ENCODE peak calls at places on chromosomes 5 and 9, in seven cellular contexts. U is PC-3, W is lung, X is heart left ventricle, C is OCI-LY7, J is uterus, T is colonic mucosa. P is an unnamed sample.

GRCh38 chr5:171820561-171820960 is 34.9 kb downstream of the SMIM23 start:
- DNase-seq in U (no peak), W (no peak), X (no peak), C (no peak), J (no peak), T (no peak), P (no peak)

GRCh38 chr9:136511144-136511669 is 28.4 kb upstream of the SEC16A start:
- DNase-seq in U (no peak), W (no peak), X (no peak), C (no peak), J (no peak), T (no peak), P (no peak)

GRCh38 chr9:27497883-27498553 is 26.1 kb upstream of the IFNK start:
- DNase-seq in U (no peak), W (no peak), X (no peak), C (no peak), J (no peak), T (no peak), P (no peak)

GRCh38 chr5:91499943-91500531 is 116.9 kb upstream of the ARRDC3 start:
- DNase-seq in U (peak; percentile 82), W (no peak), X (no peak), C (peak; percentile 47), J (no peak), T (no peak), P (no peak)

GRCh38 chr5:153926201-153926600 is 112.5 kb downstream of the FAM114A2 start:
- DNase-seq in U (no peak), W (no peak), X (no peak), C (no peak), J (no peak), T (no peak), P (no peak)

GRCh38 chr5:3411363-3411762 is 184.3 kb upstream of the IRX1 start:
- DNase-seq in U (no peak), W (no peak), X (no peak), C (no peak), J (no peak), T (no peak), P (no peak)

GRCh38 chr9:93207326-93207814 is 23.4 kb downstream of the WNK2 start:
- DNase-seq in U (no peak), W (no peak), X (peak; percentile 73), C (no peak), J (peak; percentile 68), T (no peak), P (peak; percentile 87)

GRCh38 chr5:443239-444151 is 519 bp downstream of the EXOC3 start:
- DNase-seq in U (no peak), W (no peak), X (no peak), C (peak; percentile 52), J (no peak), T (peak; percentile 34), P (peak; percentile 66)

GRCh38 chr5:31121224-31121623 is 72.3 kb upstream of the CDH6 start:
- DNase-seq in U (no peak), W (no peak), X (no peak), C (no peak), J (no peak), T (no peak), P (no peak)

GRCh38 chr5:150124596-150124995 is 31.0 kb downstream of the PDGFRB start:
- DNase-seq in U (no peak), W (no peak), X (no peak), C (no peak), J (no peak), T (no peak), P (no peak)

GRCh38 chr9:107789001-107789710 is 299.6 kb upstream of the KLF4 start:
- DNase-seq in U (no peak), W (no peak), X (no peak), C (no peak), J (no peak), T (no peak), P (no peak)

GRCh38 chr9:107786561-107786960 is 297.0 kb upstream of the KLF4 start:
- DNase-seq in U (no peak), W (no peak), X (no peak), C (no peak), J (no peak), T (no peak), P (no peak)

GRCh38 chr9:107782789-107783188 is 293.2 kb upstream of the KLF4 start:
- DNase-seq in U (no peak), W (no peak), X (no peak), C (no peak), J (no peak), T (no peak), P (no peak)

GRCh38 chr9:107782381-107782780 is 292.8 kb upstream of the KLF4 start:
- DNase-seq in U (no peak), W (no peak), X (no peak), C (no peak), J (no peak), T (no peak), P (no peak)

DNA sequence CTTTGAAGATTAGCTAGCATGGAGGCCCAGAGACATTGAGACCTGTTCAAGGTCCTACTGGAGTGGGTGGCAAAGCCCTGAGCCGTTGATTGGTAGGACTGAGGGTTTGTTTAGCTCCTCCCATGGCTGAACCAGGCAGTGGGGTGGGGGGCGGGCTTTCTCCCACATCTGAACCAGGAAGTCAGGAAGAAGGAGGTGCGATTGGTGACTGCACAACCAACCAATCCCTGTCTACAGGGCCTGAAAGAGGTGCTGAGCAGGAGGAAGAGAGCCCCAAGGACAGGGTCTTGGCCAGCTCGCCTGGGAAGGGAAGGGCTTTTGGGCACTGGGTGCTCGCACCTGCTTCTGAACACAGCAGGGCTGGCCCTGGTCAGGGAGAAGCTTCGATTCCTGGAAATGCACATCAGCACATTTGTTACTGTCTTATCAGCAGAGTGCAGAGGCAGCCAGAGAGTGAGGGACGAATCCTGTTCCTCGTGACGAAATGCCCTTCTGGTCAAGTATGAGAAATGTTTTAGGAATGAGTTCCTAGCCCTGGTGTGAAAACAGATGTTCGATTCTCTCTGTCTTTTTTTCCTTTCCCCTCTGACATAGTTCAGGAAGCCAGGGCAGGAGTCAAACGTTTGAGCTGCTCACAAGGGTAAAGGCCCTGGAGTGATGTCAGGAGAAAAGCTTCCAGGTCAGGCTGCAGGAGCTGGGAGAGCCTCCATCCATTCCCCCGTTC is 294.8 kb upstream of the KLF4 start:
- DNase-seq in U (no peak), W (peak; percentile 32), X (peak; percentile 39), C (no peak), J (peak; percentile 21), T (no peak), P (peak; percentile 72)
- H3K27ac ChIP-seq in U (no peak overlapping the region), W (no peak overlapping the region), X (no peak overlapping the region), C (no peak overlapping the region), J (no peak overlapping the region), T (no peak overlapping the region), P (no peak overlapping the region)

DNA sequence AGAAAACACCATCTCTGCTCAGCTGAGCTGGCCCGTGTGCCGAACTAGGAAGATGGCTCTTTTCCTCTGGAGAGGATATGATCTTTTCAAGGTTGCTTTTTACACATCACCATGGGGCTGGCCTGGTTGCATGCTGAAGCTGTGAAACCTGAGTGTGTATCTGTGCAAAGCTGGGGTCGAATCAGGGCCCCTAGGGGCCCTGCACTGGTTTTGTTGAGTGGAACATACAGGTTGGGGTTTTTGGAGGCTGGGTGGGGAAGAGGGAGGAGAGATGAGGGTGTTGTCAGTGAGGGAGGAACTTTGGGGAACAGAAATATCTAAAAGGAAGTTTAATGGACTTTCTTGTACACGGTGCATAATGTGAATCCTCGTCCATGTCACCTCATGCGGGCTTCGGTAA is 238.4 kb downstream of the NR3C1 start:
- DNase-seq in U (no peak), W (no peak), X (no peak), C (no peak), J (no peak), T (no peak), P (no peak)
- H3K9me3 ChIP-seq in U (no peaks in the 10 kb centered on the region), W (no peaks in the 10 kb centered on the region), X (no peaks in the 10 kb centered on the region), C (no peaks in the 10 kb centered on the region), J (no peaks in the 10 kb centered on the region), T (no peaks in the 10 kb centered on the region), P (no peaks in the 10 kb centered on the region)

GRCh38 chr5:172920447-172920849 is 38.8 kb upstream of the RPL26L1 start:
- DNase-seq in U (peak; percentile 80), W (no peak), X (no peak), C (no peak), J (peak; percentile 66), T (no peak), P (peak; percentile 91)

GRCh38 chr5:172919525-172920446 is 39.4 kb upstream of the RPL26L1 start:
- DNase-seq in U (no peak), W (no peak), X (no peak), C (no peak), J (peak; percentile 63), T (no peak), P (peak; percentile 94)

GRCh38 chr5:172918421-172919371 is 40.5 kb upstream of the RPL26L1 start:
- DNase-seq in U (no peak), W (no peak), X (no peak), C (no peak), J (no peak), T (peak; percentile 65), P (no peak)

GRCh38 chr5:172921906-172922305 is 37.3 kb upstream of the RPL26L1 start:
- DNase-seq in U (no peak), W (no peak), X (no peak), C (no peak), J (no peak), T (no peak), P (no peak)

DNA sequence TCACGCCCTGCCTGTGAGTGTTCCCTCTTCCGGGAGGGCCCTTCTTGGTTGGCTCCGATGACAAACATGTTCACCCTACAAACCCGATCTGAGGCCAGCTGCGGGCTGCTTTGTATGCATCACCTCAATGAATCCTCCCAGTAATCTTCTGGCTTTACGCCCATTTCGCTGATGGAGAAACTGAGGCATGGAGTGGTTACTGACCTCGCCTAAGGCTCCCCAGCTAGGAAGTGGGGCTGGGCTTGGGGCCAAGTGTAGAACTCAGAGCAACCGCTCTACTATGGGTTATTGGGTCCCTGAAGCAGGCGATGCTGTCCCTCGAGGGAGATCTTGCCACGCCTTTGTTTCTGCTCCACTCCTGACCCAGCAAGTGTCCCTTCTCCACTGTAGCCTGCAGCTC is 38.2 kb upstream of the RPL26L1 start:
- DNase-seq in U (no peak), W (no peak), X (no peak), C (no peak), J (no peak), T (no peak), P (no peak)
- H3K27ac ChIP-seq in U (peak overlapping the region; percentile 91), W (no peak overlapping the region), X (no peak overlapping the region), C (no peak overlapping the region), J (peak overlapping the region; percentile 72), T (no peak overlapping the region), P (peak overlapping the region; percentile 73)

DNA sequence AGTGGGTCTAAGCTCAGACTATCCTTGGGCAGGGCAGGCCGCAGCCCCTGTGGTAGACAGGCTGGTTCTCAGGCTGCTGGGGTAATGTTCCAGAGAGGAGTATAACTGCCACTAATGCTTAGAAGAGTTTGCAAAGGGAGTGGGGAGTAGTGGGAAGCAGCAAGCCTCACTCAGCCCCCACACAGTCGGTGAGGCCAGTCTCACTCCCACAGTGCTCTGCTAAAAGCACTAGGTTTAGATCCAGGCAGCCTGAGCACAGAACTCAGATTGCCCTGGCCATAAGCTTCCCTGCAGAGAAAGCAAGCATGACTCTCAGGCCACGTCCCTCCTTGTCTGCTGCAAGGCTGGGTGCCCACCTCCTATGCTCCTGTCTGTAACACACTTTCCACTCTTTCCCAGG is 69.4 kb upstream of the HCN1 start:
- DNase-seq in U (no peak), W (no peak), X (no peak), C (no peak), J (no peak), T (no peak), P (no peak)
- H3K9me3 ChIP-seq in U (peaks cover 5% of the 10 kb centered on the region), W (no peaks in the 10 kb centered on the region), X (no peaks in the 10 kb centered on the region), C (no peaks in the 10 kb centered on the region), J (no peaks in the 10 kb centered on the region), T (no peaks in the 10 kb centered on the region), P (no peaks in the 10 kb centered on the region)

P was measured in sigmoid colon.